ENCODE peak calls at places on chromosomes 2 and 18, in seven cellular contexts. One of them, this sample, is unnamed.

GRCh38 chr2:226904592-226904991 is 68.7 kb downstream of the RHBDD1 start:
- DNase-seq in neural progenitor cell: no peak
- DNase-seq in ovary: no peak
- DNase-seq in colonic mucosa: no peak
- DNase-seq in OCI-LY7: peak; percentile 20
- DNase-seq in uterus: no peak
- DNase-seq in tibial nerve: no peak
- DNase-seq in this sample: no peak

GRCh38 chr2:215215637-215216036 is 77.2 kb upstream of the ABCA12 start:
- DNase-seq in neural progenitor cell: no peak
- DNase-seq in uterus: no peak
- DNase-seq in OCI-LY7: no peak
- DNase-seq in colonic mucosa: no peak
- DNase-seq in ovary: no peak
- DNase-seq in tibial nerve: no peak
- DNase-seq in this sample: no peak

GRCh38 chr2:229170171-229170570 is 100.9 kb downstream of the PID1 start:
- DNase-seq in colonic mucosa: no peak
- DNase-seq in OCI-LY7: no peak
- DNase-seq in neural progenitor cell: no peak
- DNase-seq in ovary: no peak
- DNase-seq in uterus: no peak
- DNase-seq in tibial nerve: no peak
- DNase-seq in this sample: no peak

GRCh38 chr2:105760639-105761337 is 16.1 kb downstream of the NCK2 start:
- DNase-seq in colonic mucosa: no peak
- DNase-seq in neural progenitor cell: no peak
- DNase-seq in tibial nerve: no peak
- DNase-seq in ovary: no peak
- DNase-seq in uterus: no peak
- DNase-seq in OCI-LY7: no peak
- DNase-seq in this sample: no peak

GRCh38 chr2:187264612-187265011 is 183.4 kb downstream of the CALCRL start:
- DNase-seq in neural progenitor cell: no peak
- DNase-seq in uterus: no peak
- DNase-seq in ovary: no peak
- DNase-seq in colonic mucosa: no peak
- DNase-seq in OCI-LY7: no peak
- DNase-seq in tibial nerve: no peak
- DNase-seq in this sample: no peak

GRCh38 chr2:134576478-134576877 is 142.3 kb downstream of the TMEM163 start:
- DNase-seq in tibial nerve: no peak
- DNase-seq in uterus: no peak
- DNase-seq in neural progenitor cell: no peak
- DNase-seq in ovary: no peak
- DNase-seq in OCI-LY7: peak; percentile 1
- DNase-seq in colonic mucosa: no peak
- DNase-seq in this sample: no peak

GRCh38 chr2:14427982-14428567 is 204.4 kb upstream of the LRATD1 start:
- DNase-seq in neural progenitor cell: no peak
- DNase-seq in ovary: no peak
- DNase-seq in tibial nerve: peak; percentile 41
- DNase-seq in OCI-LY7: no peak
- DNase-seq in uterus: no peak
- DNase-seq in colonic mucosa: peak; percentile 38
- DNase-seq in this sample: no peak

GRCh38 chr18:57910817-57911216 is 107.7 kb upstream of the ATP8B1 start:
- DNase-seq in OCI-LY7: peak; percentile 2
- DNase-seq in colonic mucosa: peak; percentile 36
- DNase-seq in ovary: no peak
- DNase-seq in tibial nerve: no peak
- DNase-seq in uterus: no peak
- DNase-seq in neural progenitor cell: peak; percentile 31
- DNase-seq in this sample: no peak

GRCh38 chr2:908568-908967 is 42.1 kb upstream of the SNTG2 start:
- DNase-seq in ovary: no peak
- DNase-seq in tibial nerve: no peak
- DNase-seq in OCI-LY7: no peak
- DNase-seq in uterus: no peak
- DNase-seq in colonic mucosa: no peak
- DNase-seq in neural progenitor cell: no peak
- DNase-seq in this sample: no peak

GRCh38 chr2:138030459-138030858 is 66.2 kb downstream of the HNMT start:
- DNase-seq in OCI-LY7: no peak
- DNase-seq in tibial nerve: no peak
- DNase-seq in ovary: no peak
- DNase-seq in neural progenitor cell: no peak
- DNase-seq in uterus: no peak
- DNase-seq in colonic mucosa: no peak
- DNase-seq in this sample: no peak

GRCh38 chr2:151860210-151860609 is 32.0 kb upstream of the ARL5A start:
- DNase-seq in colonic mucosa: no peak
- DNase-seq in tibial nerve: no peak
- DNase-seq in OCI-LY7: no peak
- DNase-seq in ovary: no peak
- DNase-seq in uterus: no peak
- DNase-seq in neural progenitor cell: no peak
- DNase-seq in this sample: no peak

GRCh38 chr2:41944218-41944880 is 103.5 kb upstream of the PKDCC start:
- DNase-seq in OCI-LY7: no peak
- DNase-seq in tibial nerve: no peak
- DNase-seq in neural progenitor cell: no peak
- DNase-seq in ovary: no peak
- DNase-seq in uterus: no peak
- DNase-seq in colonic mucosa: no peak
- DNase-seq in this sample: no peak

GRCh38 chr2:217393585-217394032 is 533.7 kb upstream of the TNP1 start:
- DNase-seq in ovary: peak; percentile 89
- DNase-seq in uterus: peak; percentile 96
- DNase-seq in colonic mucosa: peak; percentile 45
- DNase-seq in tibial nerve: peak; percentile 79
- DNase-seq in neural progenitor cell: no peak
- DNase-seq in OCI-LY7: no peak
- DNase-seq in this sample: no peak

GRCh38 chr18:77899972-77900754 is 650.5 kb downstream of the GALR1 start:
- DNase-seq in ovary: peak; percentile 16
- DNase-seq in tibial nerve: no peak
- DNase-seq in colonic mucosa: no peak
- DNase-seq in neural progenitor cell: peak; percentile 89
- DNase-seq in uterus: peak; percentile 22
- DNase-seq in OCI-LY7: no peak
- DNase-seq in this sample: no peak

DNA sequence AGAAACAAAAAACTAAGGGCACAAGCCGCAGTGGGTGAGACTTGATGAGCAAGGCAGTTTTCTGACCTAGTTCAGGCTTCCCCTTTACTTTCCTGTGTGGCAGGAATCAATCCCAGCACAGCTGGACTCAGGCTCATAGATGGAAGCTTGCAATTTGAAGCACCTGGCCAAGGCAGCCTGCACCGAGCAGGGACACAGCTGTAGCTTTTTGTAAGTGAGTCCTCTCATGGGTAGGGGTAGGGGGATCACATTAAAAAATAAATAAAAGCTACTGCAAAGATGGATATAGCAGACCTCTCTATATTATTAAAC is 329.2 kb downstream of the DLGAP1 start:
- DNase-seq in neural progenitor cell: peak; percentile 37
- DNase-seq in ovary: no peak
- DNase-seq in uterus: no peak
- DNase-seq in colonic mucosa: no peak
- DNase-seq in tibial nerve: no peak
- DNase-seq in OCI-LY7: no peak
- DNase-seq in this sample: no peak
- H3K4me1 ChIP-seq in neural progenitor cell: peaks cover 56% of the 10 kb centered on the region
- H3K4me1 ChIP-seq in ovary: no peaks in the 10 kb centered on the region
- H3K4me1 ChIP-seq in uterus: no peaks in the 10 kb centered on the region
- H3K4me1 ChIP-seq in colonic mucosa: no peaks in the 10 kb centered on the region
- H3K4me1 ChIP-seq in tibial nerve: peaks cover 24% of the 10 kb centered on the region
- H3K4me1 ChIP-seq in OCI-LY7: no peaks in the 10 kb centered on the region
- H3K4me1 ChIP-seq in this sample: no peaks in the 10 kb centered on the region

DNA sequence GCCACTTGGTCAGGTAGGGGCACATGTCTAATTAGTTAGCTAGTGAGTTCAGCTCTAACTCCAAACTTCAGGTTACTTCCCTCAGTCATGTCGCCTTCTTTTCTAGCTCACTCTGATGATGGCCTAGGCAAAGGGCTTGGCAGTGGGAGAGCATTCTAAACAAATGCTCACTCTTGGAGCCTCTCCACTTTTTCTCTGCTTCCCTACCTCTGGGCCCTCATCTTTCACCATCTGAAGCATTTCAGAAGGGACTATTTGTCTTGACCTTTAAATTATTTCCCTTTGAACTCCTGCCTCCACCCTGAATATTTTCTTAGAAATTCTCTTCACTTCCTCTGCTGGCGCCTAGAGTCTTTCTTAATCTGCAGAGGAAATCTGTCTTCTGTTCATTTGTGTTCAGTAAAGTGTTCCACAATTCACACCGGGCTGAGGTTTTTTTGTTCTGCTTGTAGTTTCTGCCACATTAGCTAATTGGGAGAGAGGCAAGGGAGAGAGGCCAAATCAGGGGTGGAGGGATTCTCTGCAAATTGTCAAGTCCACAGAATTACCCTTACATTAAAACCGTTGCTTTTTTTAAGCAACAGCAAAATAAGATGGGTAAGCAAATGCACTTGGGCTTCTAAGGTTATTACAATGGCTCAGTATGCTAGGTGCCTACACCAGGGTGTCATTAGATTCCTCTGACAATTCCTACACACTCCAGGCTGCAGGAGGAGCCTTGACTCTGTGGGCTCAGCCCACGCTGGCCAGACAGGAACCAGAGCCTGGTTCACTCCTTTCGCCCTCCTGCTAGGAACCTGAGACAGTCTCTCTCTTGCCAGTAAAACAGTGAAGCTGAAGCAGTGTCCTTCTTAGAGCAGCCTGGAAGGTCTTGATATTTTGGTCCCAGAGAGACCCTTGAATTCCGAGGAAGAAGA is 5.5 kb downstream of the MSGN1 start:
- DNase-seq in colonic mucosa: no peak
- DNase-seq in ovary: no peak
- DNase-seq in neural progenitor cell: peak; percentile 18
- DNase-seq in OCI-LY7: peak; percentile 36
- DNase-seq in uterus: no peak
- DNase-seq in tibial nerve: no peak
- DNase-seq in this sample: no peak
- H3K27ac ChIP-seq in colonic mucosa: no peak overlapping the region
- H3K27ac ChIP-seq in ovary: no peak overlapping the region
- H3K27ac ChIP-seq in neural progenitor cell: no peak overlapping the region
- H3K27ac ChIP-seq in OCI-LY7: peak overlapping the region; percentile 22
- H3K27ac ChIP-seq in uterus: no peak overlapping the region
- H3K27ac ChIP-seq in tibial nerve: no peak overlapping the region
- H3K27ac ChIP-seq in this sample: no peak overlapping the region

GRCh38 chr2:3181416-3182010 is 196.1 kb downstream of the EIPR1 start:
- DNase-seq in uterus: no peak
- DNase-seq in neural progenitor cell: no peak
- DNase-seq in colonic mucosa: no peak
- DNase-seq in tibial nerve: no peak
- DNase-seq in OCI-LY7: no peak
- DNase-seq in ovary: no peak
- DNase-seq in this sample: no peak

GRCh38 chr2:3180082-3180908 is 197.3 kb downstream of the EIPR1 start:
- DNase-seq in OCI-LY7: no peak
- DNase-seq in tibial nerve: no peak
- DNase-seq in ovary: no peak
- DNase-seq in colonic mucosa: no peak
- DNase-seq in uterus: no peak
- DNase-seq in neural progenitor cell: no peak
- DNase-seq in this sample: no peak

GRCh38 chr2:3178206-3179031 is 199.2 kb downstream of the EIPR1 start:
- DNase-seq in OCI-LY7: no peak
- DNase-seq in neural progenitor cell: no peak
- DNase-seq in tibial nerve: no peak
- DNase-seq in colonic mucosa: no peak
- DNase-seq in uterus: no peak
- DNase-seq in ovary: no peak
- DNase-seq in this sample: no peak

GRCh38 chr2:3179626-3180025 is 198.0 kb downstream of the EIPR1 start:
- DNase-seq in colonic mucosa: no peak
- DNase-seq in neural progenitor cell: no peak
- DNase-seq in ovary: no peak
- DNase-seq in uterus: no peak
- DNase-seq in OCI-LY7: no peak
- DNase-seq in tibial nerve: no peak
- DNase-seq in this sample: no peak

DNA sequence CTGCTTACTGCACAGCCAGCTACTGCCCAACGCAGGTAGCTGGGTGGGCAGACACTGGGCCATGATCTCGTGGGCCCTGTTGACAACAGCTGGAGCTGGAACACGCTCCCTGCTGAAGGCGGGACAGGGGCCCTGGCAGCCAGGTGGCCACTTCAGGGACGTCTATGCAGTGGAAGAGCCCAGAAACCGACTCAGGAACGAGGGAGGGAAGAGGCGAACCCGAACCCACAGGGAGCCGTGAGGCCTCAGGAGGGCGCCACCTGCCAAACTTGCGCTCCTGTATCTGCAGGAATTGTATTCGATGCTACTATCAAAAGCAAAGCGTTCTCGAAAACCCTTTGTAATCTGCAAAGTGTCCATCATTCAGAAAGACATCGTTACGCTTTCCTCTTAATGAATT is 198.4 kb downstream of the EIPR1 start:
- DNase-seq in uterus: no peak
- DNase-seq in ovary: no peak
- DNase-seq in colonic mucosa: no peak
- DNase-seq in neural progenitor cell: peak; percentile 45
- DNase-seq in tibial nerve: no peak
- DNase-seq in OCI-LY7: peak; percentile 32
- DNase-seq in this sample: no peak
- TF ChIP-seq CTCF in uterus: no peak
- TF ChIP-seq CTCF in ovary: no peak
- TF ChIP-seq CTCF in colonic mucosa: no peak
- TF ChIP-seq CTCF in neural progenitor cell: peak; percentile 61
- TF ChIP-seq CTCF in tibial nerve: no peak
- TF ChIP-seq CTCF in OCI-LY7: peak; percentile 73
- TF ChIP-seq CTCF in this sample: no peak

DNA sequence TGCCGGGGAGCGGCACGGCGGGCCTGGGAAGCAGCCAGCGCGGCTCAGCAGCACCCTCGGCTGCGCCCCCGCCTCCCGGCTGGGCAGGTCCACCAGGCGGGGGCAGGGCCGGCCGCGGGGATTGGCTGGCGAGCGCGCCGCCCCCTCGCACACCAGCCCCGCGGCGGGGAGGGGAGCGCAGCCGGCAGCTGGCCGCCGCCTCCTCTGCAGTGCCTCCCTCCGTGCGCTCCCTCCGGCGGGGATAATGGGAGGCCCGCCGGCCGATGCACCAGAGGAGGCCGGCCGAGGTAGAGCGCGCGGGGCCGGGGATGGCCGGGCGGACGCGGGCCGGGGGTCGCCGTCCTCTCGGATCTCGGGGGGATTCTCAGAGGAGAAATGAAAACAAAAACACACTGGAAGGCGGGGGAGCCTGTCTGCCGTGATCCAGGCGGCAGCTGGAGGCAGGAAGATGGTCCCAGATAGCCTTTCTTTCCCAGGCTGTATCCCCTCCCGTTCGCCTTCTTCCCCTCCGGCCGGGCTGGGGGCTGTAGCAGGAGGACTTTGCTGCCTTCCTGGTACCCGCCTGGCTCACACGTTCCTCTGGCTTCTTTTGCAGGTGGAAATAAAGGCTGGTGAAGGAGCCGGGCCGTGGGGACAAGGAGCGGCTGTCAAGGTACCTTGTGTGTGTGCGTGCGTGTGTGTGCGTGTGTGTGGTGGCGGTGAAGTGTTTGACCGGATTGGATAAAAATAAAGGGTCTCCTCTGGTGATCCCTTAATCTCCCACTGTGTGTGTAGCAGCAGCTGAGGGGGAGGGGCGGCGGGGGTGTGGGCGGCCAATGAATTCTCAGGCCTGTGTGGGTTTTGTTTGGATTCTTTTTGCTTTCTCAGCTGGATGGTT is 18.0 kb downstream of the TET3 start:
- DNase-seq in uterus: peak; percentile 82
- DNase-seq in tibial nerve: peak; percentile 62
- DNase-seq in neural progenitor cell: peak; percentile 95
- DNase-seq in ovary: peak; percentile 83
- DNase-seq in OCI-LY7: peak; percentile 76
- DNase-seq in colonic mucosa: peak; percentile 79
- DNase-seq in this sample: no peak
- H3K4me1 ChIP-seq in uterus: peaks cover 27% of the 10 kb centered on the region
- H3K4me1 ChIP-seq in tibial nerve: peaks cover 75% of the 10 kb centered on the region
- H3K4me1 ChIP-seq in neural progenitor cell: peaks cover 46% of the 10 kb centered on the region
- H3K4me1 ChIP-seq in ovary: peaks cover 36% of the 10 kb centered on the region
- H3K4me1 ChIP-seq in OCI-LY7: peaks cover 19% of the 10 kb centered on the region
- H3K4me1 ChIP-seq in colonic mucosa: peaks cover 10% of the 10 kb centered on the region
- H3K4me1 ChIP-seq in this sample: peaks cover 20% of the 10 kb centered on the region

This sample was measured in RWPE2.